ENCODE peak calls at places on chromosome 4, in five cellular contexts. J, I, E, Z and N are unnamed samples.

GRCh38 chr4:182843813-182844325 is 73.3 kb downstream of the DCTD start:
- DNase-seq in E (no peak), I (no peak), Z (no peak), J (no peak), N (no peak)

GRCh38 chr4:7854697-7855370 is 84.8 kb downstream of the AFAP1 start:
- DNase-seq in I (no peak), Z (no peak), E (no peak), J (no peak), N (no peak)

GRCh38 chr4:26619784-26620183 is 35.9 kb downstream of the TBC1D19 start:
- DNase-seq in Z (no peak), J (no peak), I (no peak), E (no peak), N (no peak)

GRCh38 chr4:8771258-8771590 is 100.4 kb downstream of the HMX1 start:
- DNase-seq in Z (no peak), E (no peak), J (no peak), I (no peak), N (no peak)

GRCh38 chr4:117868201-117868600 is 166.1 kb upstream of the NDST3 start:
- DNase-seq in I (no peak), E (no peak), Z (no peak), J (no peak), N (no peak)

GRCh38 chr4:185405296-185405999 is 8.8 kb downstream of the ANKRD37 start:
- DNase-seq in Z (no peak), J (no peak), I (no peak), E (no peak), N (no peak)

GRCh38 chr4:84342161-84342560 is 156.9 kb downstream of the NKX6-1 start:
- DNase-seq in J (no peak), Z (no peak), I (no peak), E (no peak), N (no peak)

GRCh38 chr4:173547889-173548288 is 17.9 kb upstream of the HAND2 start:
- DNase-seq in I (no peak), J (no peak), Z (peak; percentile 48), E (no peak), N (no peak)

GRCh38 chr4:41363384-41363981 is 106.8 kb downstream of the UCHL1 start:
- DNase-seq in E (no peak), Z (no peak), J (no peak), I (peak; percentile 18), N (no peak)

GRCh38 chr4:82421796-82422560 is 8.3 kb downstream of the HNRNPDL start:
- DNase-seq in Z (no peak), J (no peak), I (no peak), E (no peak), N (no peak)

GRCh38 chr4:75057369-75057768 is 124.5 kb downstream of the PARM1 start:
- DNase-seq in J (no peak), E (peak; percentile 79), Z (no peak), I (no peak), N (no peak)

GRCh38 chr4:184544711-184545409 is 70.5 kb upstream of the IRF2 start:
- DNase-seq in I (no peak), J (peak; percentile 41), E (no peak), Z (no peak), N (peak; percentile 47)

GRCh38 chr4:108783666-108784463 is 21.0 kb upstream of the ETNPPL start:
- DNase-seq in J (no peak), Z (no peak), I (peak; percentile 6), E (no peak), N (no peak)

GRCh38 chr4:143294310-143294709 is 42.4 kb upstream of the GAB1 start:
- DNase-seq in I (peak; percentile 54), J (no peak), Z (peak; percentile 90), E (no peak), N (no peak)

GRCh38 chr4:100348472-100348871 is 158.2 kb upstream of the DDIT4L start:
- DNase-seq in J (no peak), E (no peak), I (no peak), Z (no peak), N (peak; percentile 52)

GRCh38 chr4:146975535-146975934 is 29.9 kb upstream of the TTC29 start:
- DNase-seq in I (no peak), Z (no peak), J (no peak), E (no peak), N (peak; percentile 13)

GRCh38 chr4:76559236-76560071 is 124.4 kb downstream of the SHROOM3 start:
- DNase-seq in Z (no peak), J (no peak), I (no peak), E (no peak), N (no peak)

GRCh38 chr4:73597594-73597993 is 22.6 kb downstream of the RASSF6 start:
- DNase-seq in Z (no peak), E (no peak), I (no peak), J (no peak), N (no peak)

GRCh38 chr4:54539500-54540029 is 118.2 kb upstream of the KIT start:
- DNase-seq in E (peak; percentile 91), Z (peak; percentile 59), I (peak; percentile 35), J (peak; percentile 22), N (peak; percentile 80)

GRCh38 chr4:6049972-6050371 is 31.7 kb upstream of the C4orf50 start:
- DNase-seq in J (no peak), I (no peak), Z (no peak), E (no peak), N (no peak)

GRCh38 chr4:51885371-51885770 is 42.4 kb downstream of the DCUN1D4 start:
- DNase-seq in Z (no peak), J (peak; percentile 22), I (no peak), E (no peak), N (peak; percentile 24)

GRCh38 chr4:111641813-111642579 is 503.3 kb upstream of the FAM241A start:
- DNase-seq in Z (no peak), I (peak; percentile 82), J (peak; percentile 41), E (no peak), N (peak; percentile 78)

GRCh38 chr4:56215901-56216300 is 171.4 kb downstream of the AASDH start:
- DNase-seq in Z (no peak), J (no peak), E (no peak), I (peak; percentile 7), N (peak; percentile 37)

GRCh38 chr4:157043131-157043530 is 32.8 kb upstream of the GLRB start:
- DNase-seq in J (no peak), I (no peak), Z (no peak), E (no peak), N (peak; percentile 43)

GRCh38 chr4:5874811-5875465 is 17.9 kb downstream of the CRMP1 start:
- DNase-seq in J (no peak), Z (no peak), I (no peak), E (no peak), N (no peak)

GRCh38 chr4:11904117-11904535 is 475.4 kb upstream of the HS3ST1 start:
- DNase-seq in E (no peak), J (no peak), I (peak; percentile 61), Z (peak; percentile 76), N (no peak)

GRCh38 chr4:23122666-23123400 is 430.1 kb downstream of the GBA3 start:
- DNase-seq in J (no peak), I (no peak), E (no peak), Z (no peak), N (no peak)

GRCh38 chr4:174434455-174434854 is 87.8 kb downstream of the HPGD start:
- DNase-seq in J (no peak), I (no peak), E (no peak), Z (no peak), N (no peak)

GRCh38 chr4:137082051-137082450 is 450.2 kb downstream of the PCDH18 start:
- DNase-seq in J (no peak), Z (no peak), I (no peak), E (no peak), N (no peak)

GRCh38 chr4:101753702-101754101 is 36.8 kb upstream of the BANK1 start:
- DNase-seq in Z (no peak), J (no peak), I (no peak), E (no peak), N (no peak)

GRCh38 chr4:169659736-169660670 is 39.6 kb downstream of the CLCN3 start:
- DNase-seq in I (peak; percentile 97), Z (peak; percentile 52), J (peak; percentile 83), E (no peak), N (peak; percentile 98)
- TF ChIP-seq POLR2A in I (no peak), Z (no peak), J (peak; percentile 95), E (no peak), N (peak; percentile 100)

GRCh38 chr4:705278-706082 is at the start of gene PCGF3:
- DNase-seq in Z (peak; percentile 98), I (peak; percentile 96), J (peak; percentile 99), E (peak; percentile 99), N (peak; percentile 96)
- TF ChIP-seq POLR2A in Z (peak; percentile 65), I (peak; percentile 47), J (peak; percentile 61), E (no peak), N (peak; percentile 41)

GRCh38 chr4:71487324-71487677 is 148.5 kb downstream of the SLC4A4 start:
- DNase-seq in E (no peak), J (no peak), Z (no peak), I (peak; percentile 18), N (no peak)
- TF ChIP-seq POLR2A in E (no peak), J (no peak), Z (no peak), I (no peak), N (no peak)

GRCh38 chr4:152780267-152780811 is 585 bp downstream of the ARFIP1 start:
- DNase-seq in Z (no peak), I (peak; percentile 4), J (peak; percentile 14), E (no peak), N (no peak)

GRCh38 chr4:152777488-152777887 is 2.0 kb downstream of the TIGD4 start:
- DNase-seq in I (no peak), J (no peak), E (no peak), Z (no peak), N (no peak)

GRCh38 chr4:152778656-152779512 is 646 bp downstream of the TIGD4 start:
- DNase-seq in J (no peak), Z (peak; percentile 39), I (peak; percentile 16), E (peak; percentile 86), N (peak; percentile 56)

GRCh38 chr4:152776352-152776751 is 3.2 kb downstream of the TIGD4 start:
- DNase-seq in J (no peak), I (no peak), E (no peak), Z (no peak), N (no peak)

DNA sequence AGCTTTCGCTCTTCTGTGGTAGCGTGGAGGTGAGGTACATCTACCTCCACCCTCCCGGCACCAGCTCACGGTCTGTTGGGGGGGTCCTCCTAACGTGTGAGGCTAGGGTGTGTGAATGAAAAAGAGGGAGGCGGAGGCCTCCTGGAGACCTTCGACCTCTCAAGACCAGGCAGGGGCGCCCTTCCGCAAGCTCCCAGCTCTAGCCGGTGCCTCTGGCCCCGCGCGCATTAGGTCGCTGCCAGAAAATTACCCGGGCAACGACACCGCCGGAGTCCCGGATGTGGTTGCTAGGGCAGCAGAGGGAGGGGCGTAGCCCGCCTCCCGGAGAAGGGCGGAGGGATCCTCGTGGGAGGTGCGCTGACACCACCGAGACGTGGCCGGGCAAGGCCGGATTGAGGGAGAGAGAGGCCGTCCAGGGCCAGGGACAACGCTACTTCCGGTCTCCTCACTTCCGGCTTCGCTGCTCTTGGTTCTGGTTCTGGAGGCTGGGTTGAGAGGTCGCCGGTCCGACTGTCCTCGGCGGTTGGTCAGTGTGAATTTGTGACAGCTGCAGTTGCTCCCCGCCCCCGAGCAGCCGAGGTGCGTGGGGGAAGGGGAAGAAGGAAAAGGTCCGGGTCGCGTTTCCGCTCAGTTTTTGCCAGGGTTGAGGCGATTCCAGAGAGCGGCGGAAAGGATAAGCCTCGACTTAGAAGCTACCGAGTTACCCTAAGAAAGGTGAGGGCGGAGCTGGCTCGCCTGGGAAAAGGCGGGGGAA is at the start of the genes ARFIP1 and TIGD4:
- DNase-seq in E (peak; percentile 96), Z (peak; percentile 99), I (peak; percentile 98), J (peak; percentile 94), N (peak; percentile 98)
- TF ChIP-seq POLR2A in E (no peak), Z (peak; percentile 23), I (peak; percentile 50), J (peak; percentile 90), N (peak; percentile 80)

GRCh38 chr4:67790721-67791120 is 36.5 kb upstream of the GNRHR start:
- DNase-seq in Z (no peak), J (no peak), E (no peak), I (no peak), N (no peak)
- TF ChIP-seq POLR2A in Z (no peak), J (no peak), E (no peak), I (no peak), N (no peak)